ENCODE peak calls at places on chromosomes 3 and 15, in six cellular contexts. R, L, I, Q, B and P are unnamed samples.

GRCh38 chr15:101489633-101490407 is at the start of gene PCSK6:
- DNase-seq in R (no peak), L (no peak), I (peak), Q (peak), B (peak), P (peak)

GRCh38 chr15:66747223-66747622 is 45.2 kb downstream of the SMAD6 start:
- DNase-seq in R (no peak), L (no peak), I (no peak), Q (no peak), B (no peak), P (no peak)

GRCh38 chr3:114307222-114307840 is 13.5 kb downstream of the TIGIT start:
- DNase-seq in R (no peak), L (no peak), I (no peak), Q (no peak), B (no peak), P (no peak)

GRCh38 chr3:151611464-151611863 is 122.3 kb upstream of the AADACL2 start:
- DNase-seq in R (no peak), L (no peak), I (no peak), Q (no peak), B (no peak), P (no peak)

GRCh38 chr15:80579611-80580010 is 115.5 kb upstream of the ABHD17C start:
- DNase-seq in R (no peak), L (no peak), I (no peak), Q (peak), B (no peak), P (no peak)

GRCh38 chr15:58490405-58491150 is 58.8 kb downstream of the LIPC start:
- DNase-seq in R (no peak), L (no peak), I (no peak), Q (no peak), B (no peak), P (no peak)

GRCh38 chr3:153967260-153967659 is 153.9 kb upstream of the ARHGEF26 start:
- DNase-seq in R (no peak), L (no peak), I (no peak), Q (no peak), B (no peak), P (no peak)

GRCh38 chr15:86162172-86162591 is 82.5 kb downstream of the AGBL1 start:
- DNase-seq in R (no peak), L (no peak), I (no peak), Q (no peak), B (no peak), P (no peak)

GRCh38 chr3:180548050-180548449 is 53.9 kb upstream of the TTC14 start:
- DNase-seq in R (no peak), L (no peak), I (no peak), Q (no peak), B (no peak), P (no peak)

GRCh38 chr3:57951106-57951882 is 56.9 kb upstream of the FLNB start:
- DNase-seq in R (peak), L (peak), I (peak), Q (no peak), B (no peak), P (no peak)

GRCh38 chr3:86547697-86548096 is 443.3 kb downstream of the VGLL3 start:
- DNase-seq in R (no peak), L (no peak), I (no peak), Q (peak), B (no peak), P (no peak)

GRCh38 chr15:66698318-66698961 is 3.6 kb upstream of the SMAD6 start:
- DNase-seq in R (peak), L (peak), I (peak), Q (peak), B (peak), P (peak)

GRCh38 chr3:184778426-184779332 is 33.3 kb upstream of the VPS8 start:
- DNase-seq in R (no peak), L (no peak), I (no peak), Q (no peak), B (no peak), P (no peak)

GRCh38 chr3:2154596-2154995 is 55.9 kb downstream of the CNTN4 start:
- DNase-seq in R (peak), L (no peak), I (no peak), Q (no peak), B (no peak), P (no peak)

DNA sequence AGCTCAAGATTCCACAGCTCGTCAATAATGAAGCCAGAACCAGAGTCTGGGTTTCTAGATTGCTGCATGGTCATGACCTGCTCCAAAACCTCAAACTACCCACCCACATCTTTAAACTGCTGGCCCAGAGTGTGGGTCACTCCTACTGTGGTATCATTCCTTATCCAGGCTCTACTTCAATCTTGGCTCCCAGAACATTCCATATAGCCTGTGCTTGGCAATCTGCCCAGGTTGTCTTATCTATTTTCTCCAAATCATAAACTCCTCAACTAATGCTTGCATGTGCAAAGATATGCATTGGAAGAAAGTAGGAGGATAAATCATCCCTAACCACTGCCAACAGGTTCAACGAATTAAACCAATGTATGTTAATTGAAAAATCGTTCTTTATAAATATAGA is 169.7 kb downstream of the ANXA2 start:
- DNase-seq in R (no peak), L (no peak), I (no peak), Q (no peak), B (no peak), P (no peak)
- H4K91ac ChIP-seq in R (no peak), L (no peak), I (no peak), Q (no peak), B (no peak), P (no peak)

GRCh38 chr3:196463804-196464203 is 31.6 kb upstream of the UBXN7 start:
- DNase-seq in R (no peak), L (no peak), I (no peak), Q (no peak), B (no peak), P (no peak)

GRCh38 chr3:196458063-196458462 is 25.8 kb upstream of the UBXN7 start:
- DNase-seq in R (no peak), L (no peak), I (no peak), Q (no peak), B (no peak), P (no peak)

DNA sequence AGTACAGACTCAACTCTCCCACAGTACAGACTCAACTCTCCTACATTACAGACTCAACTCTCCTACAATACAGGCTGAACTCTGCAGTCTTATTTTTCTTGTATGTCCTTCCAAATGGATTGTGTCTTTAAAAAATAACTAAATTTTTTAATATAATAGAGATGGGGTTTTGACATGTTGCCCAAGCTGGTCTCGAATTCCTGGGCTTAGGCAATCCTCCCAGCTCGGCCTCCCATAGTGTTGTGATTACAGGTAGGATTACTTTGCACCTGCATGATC is 31.2 kb upstream of the UBXN7 start:
- DNase-seq in R (no peak), L (no peak), I (no peak), Q (no peak), B (no peak), P (no peak)
- H4K91ac ChIP-seq in R (no peak), L (no peak), I (no peak), Q (no peak), B (no peak), P (no peak)

GRCh38 chr15:45573961-45574629 is 13.1 kb upstream of the BLOC1S6 start:
- DNase-seq in R (peak), L (no peak), I (peak), Q (peak), B (peak), P (peak)

DNA sequence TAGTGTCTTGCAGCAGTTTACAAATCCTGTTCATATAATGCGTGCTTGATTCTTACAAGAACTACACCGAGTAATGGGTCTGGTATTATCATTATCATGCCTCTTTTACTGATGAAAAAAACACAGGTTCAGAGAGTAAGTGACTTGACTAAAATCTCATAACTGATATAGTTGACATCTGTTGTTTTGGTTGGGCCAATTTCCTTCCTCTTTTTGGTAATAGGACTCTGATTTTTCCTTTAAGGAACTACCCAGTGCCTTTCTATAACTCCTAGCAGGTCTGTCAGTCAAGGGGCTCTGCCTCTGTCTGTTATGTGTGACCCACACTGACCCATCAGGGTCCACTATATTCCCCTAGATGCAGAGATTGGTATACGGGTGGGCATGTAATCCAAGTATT is 14.6 kb upstream of the BLOC1S6 start:
- DNase-seq in R (no peak), L (no peak), I (no peak), Q (no peak), B (no peak), P (no peak)
- H4K91ac ChIP-seq in R (no peak), L (no peak), I (no peak), Q (no peak), B (no peak), P (no peak)

GRCh38 chr3:49654955-49655556 is 19.1 kb upstream of the APEH start:
- DNase-seq in R (no peak), L (no peak), I (no peak), Q (no peak), B (no peak), P (no peak)

GRCh38 chr3:49654176-49654825 is 19.9 kb upstream of the APEH start:
- DNase-seq in R (no peak), L (no peak), I (no peak), Q (no peak), B (no peak), P (no peak)

GRCh38 chr3:49657208-49657915 is 16.8 kb upstream of the APEH start:
- DNase-seq in R (no peak), L (no peak), I (no peak), Q (no peak), B (no peak), P (no peak)

GRCh38 chr3:49655731-49656285 is 18.3 kb upstream of the APEH start:
- DNase-seq in R (no peak), L (no peak), I (no peak), Q (no peak), B (no peak), P (no peak)

DNA sequence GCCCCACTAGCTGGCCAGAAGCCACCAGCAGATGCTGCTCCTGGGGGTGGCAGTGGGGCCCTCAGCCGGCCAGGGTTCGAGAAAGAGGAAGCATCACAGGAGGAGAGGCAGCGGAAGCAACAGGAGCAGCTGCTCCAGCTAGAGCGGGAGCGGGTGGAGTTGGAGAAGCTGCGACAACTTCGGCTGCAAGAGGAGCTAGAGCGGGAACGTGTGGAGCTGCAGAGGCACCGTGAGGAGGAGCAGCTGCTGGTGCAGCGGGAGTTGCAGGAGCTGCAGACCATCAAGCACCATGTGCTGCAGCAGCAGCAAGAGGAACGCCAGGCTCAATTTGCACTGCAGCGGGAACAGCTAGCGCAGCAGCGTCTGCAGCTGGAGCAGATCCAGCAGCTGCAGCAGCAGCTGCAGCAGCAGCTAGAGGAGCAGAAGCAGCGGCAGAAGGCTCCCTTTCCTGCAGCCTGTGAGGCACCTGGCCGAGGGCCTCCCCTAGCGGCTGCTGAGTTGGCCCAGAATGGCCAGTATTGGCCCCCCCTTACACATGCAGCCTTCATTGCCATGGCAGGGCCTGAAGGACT is 17.5 kb upstream of the APEH start:
- DNase-seq in R (no peak), L (no peak), I (no peak), Q (no peak), B (no peak), P (no peak)
- H4K91ac ChIP-seq in R (no peak), L (no peak), I (no peak), Q (no peak), B (no peak), P (no peak)

GRCh38 chr3:29520764-29521163 is 239.9 kb downstream of the RBMS3 start:
- DNase-seq in R (no peak), L (no peak), I (no peak), Q (no peak), B (no peak), P (no peak)
- H4K91ac ChIP-seq in R (no peak), L (no peak), I (no peak), Q (no peak), B (no peak), P (no peak)

GRCh38 chr3:45896069-45896468 is 9.7 kb downstream of the CCR9 start:
- DNase-seq in R (no peak), L (no peak), I (no peak), Q (no peak), B (no peak), P (no peak)
- H4K91ac ChIP-seq in R (peak), L (peak), I (no peak), Q (no peak), B (no peak), P (no peak)

GRCh38 chr3:122826315-122826714 is 31.4 kb downstream of the SLC49A4 start:
- DNase-seq in R (peak), L (no peak), I (no peak), Q (no peak), B (no peak), P (no peak)
- H4K91ac ChIP-seq in R (no peak), L (no peak), I (no peak), Q (no peak), B (no peak), P (no peak)

GRCh38 chr3:7744850-7745249 is 756.8 kb upstream of the LMCD1 start:
- DNase-seq in R (no peak), L (no peak), I (no peak), Q (no peak), B (no peak), P (no peak)

GRCh38 chr3:7752005-7752404 is 749.6 kb upstream of the LMCD1 start:
- DNase-seq in R (no peak), L (no peak), I (no peak), Q (no peak), B (no peak), P (no peak)

GRCh38 chr3:7754653-7755052 is 747.0 kb upstream of the LMCD1 start:
- DNase-seq in R (no peak), L (no peak), I (no peak), Q (no peak), B (no peak), P (no peak)

GRCh38 chr3:7745711-7746110 is 755.9 kb upstream of the LMCD1 start:
- DNase-seq in R (no peak), L (no peak), I (no peak), Q (no peak), B (no peak), P (no peak)

GRCh38 chr3:7750296-7750695 is 751.3 kb upstream of the LMCD1 start:
- DNase-seq in R (no peak), L (no peak), I (no peak), Q (no peak), B (no peak), P (no peak)
- H4K91ac ChIP-seq in R (no peak), L (no peak), I (no peak), Q (no peak), B (no peak), P (no peak)